ENCODE peak calls at places on chromosomes 3 and 15, in six cellular contexts. U is heart left ventricle, M is H1, E is HCT116, K is body of pancreas, L is breast epithelium. P is an unnamed sample.
A peak's percentile ranks its signal among the peaks of the same experiment; 100 is the strongest.

GRCh38 chr3:124768812-124769211 is 38.6 kb downstream of the UMPS start:
- DNase-seq in L (no peak), E (no peak), K (peak; percentile 21), U (no peak), M (no peak), P (no peak)

GRCh38 chr15:96974761-96975160 is 644.3 kb downstream of the NR2F2 start:
- DNase-seq in E (no peak), L (no peak), K (no peak), M (no peak), U (no peak), P (no peak)

GRCh38 chr3:46946856-46947544 is 29.5 kb downstream of the CCDC12 start:
- DNase-seq in L (no peak), E (no peak), M (no peak), K (peak; percentile 82), U (no peak), P (no peak)

GRCh38 chr3:185558395-185558794 is 6.0 kb upstream of the LIPH start:
- DNase-seq in M (no peak), E (peak; percentile 84), K (peak; percentile 93), U (no peak), L (peak; percentile 72), P (peak; percentile 87)

GRCh38 chr3:10188798-10189556 is 24.3 kb downstream of the IRAK2 start:
- DNase-seq in U (no peak), E (no peak), M (no peak), K (no peak), L (no peak), P (no peak)

GRCh38 chr3:127428344-127429001 is 140.6 kb upstream of the PRR20G start:
- DNase-seq in L (no peak), M (no peak), K (no peak), U (no peak), E (peak; percentile 27), P (no peak)

GRCh38 chr3:154730221-154730620 is 300.2 kb upstream of the GPR149 start:
- DNase-seq in K (no peak), U (no peak), M (no peak), L (no peak), E (no peak), P (no peak)

GRCh38 chr3:51963951-51964451 is 3.3 kb downstream of the PCBP4 start:
- DNase-seq in L (no peak), E (no peak), U (no peak), K (no peak), M (no peak), P (no peak)

GRCh38 chr15:92636950-92637481 is 18.6 kb downstream of the FAM174B start:
- DNase-seq in M (no peak), L (peak; percentile 91), E (peak; percentile 12), K (peak; percentile 97), U (no peak), P (peak; percentile 66)

GRCh38 chr3:105828703-105829102 is 40.1 kb downstream of the CBLB start:
- DNase-seq in U (no peak), L (no peak), E (no peak), K (no peak), M (no peak), P (no peak)

GRCh38 chr15:31308185-31308639 is 18.4 kb upstream of the KLF13 start:
- DNase-seq in M (no peak), U (no peak), K (no peak), L (no peak), E (no peak), P (no peak)

GRCh38 chr3:112391648-112392047 is 58.7 kb downstream of the CD200 start:
- DNase-seq in K (no peak), L (no peak), E (no peak), M (no peak), U (no peak), P (no peak)

GRCh38 chr3:31469385-31469784 is 63.3 kb upstream of the STT3B start:
- DNase-seq in U (no peak), K (no peak), E (no peak), L (no peak), M (no peak), P (no peak)

GRCh38 chr3:50611464-50612233 is at the start of gene CISH:
- DNase-seq in M (peak; percentile 84), L (peak; percentile 95), U (peak; percentile 97), E (no peak), K (peak; percentile 95), P (peak; percentile 99)
- TF ChIP-seq POLR2A in M (no peak), L (peak; percentile 79), U (peak; percentile 21), E (peak; percentile 31), K (peak; percentile 87), P (peak; percentile 90)

GRCh38 chr15:63372018-63372705 is 9.5 kb downstream of the CA12 start:
- DNase-seq in L (no peak), K (no peak), M (no peak), U (no peak), E (peak; percentile 38), P (no peak)
- H3K27ac ChIP-seq in L (peak overlapping the region; percentile 70), K (peak overlapping the region; percentile 6), M (no peak overlapping the region), U (no peak overlapping the region), E (peak overlapping the region; percentile 13), P (peak overlapping the region; percentile 26)

DNA sequence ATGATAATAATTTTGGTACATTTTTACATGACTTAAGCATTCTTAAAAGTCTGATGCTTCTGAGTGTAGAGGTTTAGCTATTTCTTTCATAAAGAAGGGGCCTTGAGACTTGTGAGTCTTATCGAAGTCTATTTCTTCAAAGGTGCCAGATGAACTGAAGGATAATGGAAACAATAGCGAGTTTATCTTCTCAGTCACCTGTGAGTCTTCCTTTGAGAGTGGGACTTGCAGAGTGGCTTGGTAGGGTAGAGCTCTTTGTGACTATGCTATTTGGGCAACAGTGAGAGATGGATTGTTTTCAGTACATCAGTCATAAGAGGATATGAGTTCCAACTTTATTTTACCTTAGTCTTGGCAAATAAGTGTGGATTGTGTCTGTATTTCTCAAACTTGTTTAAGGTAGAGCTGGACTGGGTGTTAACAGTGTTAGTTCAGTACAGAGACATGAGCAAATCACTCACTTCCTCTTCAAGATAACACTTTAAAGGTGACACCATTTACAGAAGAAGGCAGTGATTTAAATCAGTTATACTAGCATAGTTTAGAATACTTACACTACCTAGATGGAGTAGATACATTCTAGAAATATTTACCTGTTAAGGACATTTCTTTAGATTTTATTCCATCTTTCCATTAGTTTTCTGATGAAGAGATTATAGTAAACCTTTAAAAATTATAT is 3.2 kb downstream of the AKAP13 start:
- DNase-seq in M (no peak), L (no peak), E (no peak), U (no peak), K (no peak), P (no peak)
- H3K4me1 ChIP-seq in M (no peaks in the 10 kb centered on the region), L (peaks cover 7% of the 10 kb centered on the region), E (peaks cover 32% of the 10 kb centered on the region), U (peaks cover 57% of the 10 kb centered on the region), K (peaks cover 25% of the 10 kb centered on the region), P (peaks cover 35% of the 10 kb centered on the region)

GRCh38 chr3:13015286-13016082 is 57.7 kb downstream of the IQSEC1 start:
- DNase-seq in K (no peak), M (no peak), E (no peak), L (no peak), U (peak; percentile 65), P (peak; percentile 74)
- TF ChIP-seq POLR2A in K (no peak), M (no peak), E (no peak), L (no peak), U (no peak), P (peak; percentile 50)

DNA sequence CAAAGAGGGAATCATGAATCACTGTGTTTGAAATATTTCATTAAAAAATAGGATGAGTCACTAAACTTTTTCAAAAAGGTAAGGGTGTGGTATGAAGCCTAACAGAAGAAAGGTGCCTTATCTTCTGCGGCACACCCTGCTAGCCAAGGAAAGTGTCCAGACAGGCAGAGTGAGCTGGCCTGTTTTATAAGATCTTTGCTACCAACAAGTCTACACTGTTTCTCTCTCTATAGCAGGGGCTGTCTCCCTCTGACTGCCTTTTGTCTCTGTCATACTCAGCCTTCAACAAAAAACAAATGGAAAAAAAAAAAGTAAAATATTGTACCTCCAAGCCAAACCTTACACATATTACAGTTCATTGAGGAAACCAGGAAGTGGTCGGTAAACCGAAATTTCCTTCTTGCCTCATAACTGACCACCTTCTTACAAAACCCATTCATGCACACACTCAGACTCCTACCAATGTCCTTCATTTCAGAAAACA is 9.1 kb downstream of the ZDHHC3 start:
- DNase-seq in L (no peak), U (no peak), K (no peak), E (peak; percentile 79), M (no peak), P (no peak)
- H3K27ac ChIP-seq in L (peak overlapping the region; percentile 29), U (no peak overlapping the region), K (no peak overlapping the region), E (peak overlapping the region; percentile 81), M (no peak overlapping the region), P (no peak overlapping the region)

DNA sequence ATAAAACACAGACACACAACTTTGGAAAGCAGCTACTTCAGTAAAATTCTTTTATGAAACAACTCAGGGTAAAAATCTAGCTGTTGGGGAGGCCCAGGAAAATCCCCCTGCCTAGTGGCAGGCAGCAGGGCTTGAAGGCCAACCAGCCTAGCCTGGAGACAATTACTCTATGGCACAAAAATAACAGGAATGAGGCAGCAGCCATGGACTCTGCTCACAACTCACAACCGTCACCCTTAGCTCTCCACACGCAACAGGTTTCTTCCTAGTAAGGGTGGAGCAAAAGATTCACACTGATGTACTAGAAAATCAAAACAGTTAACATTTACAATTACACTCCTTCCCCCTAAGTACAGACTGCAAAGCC is 538 bp upstream of the FBXL22 start:
- DNase-seq in M (no peak), K (no peak), L (no peak), U (no peak), E (no peak), P (no peak)
- H3K4me1 ChIP-seq in M (peaks cover 21% of the 10 kb centered on the region), K (peaks cover 37% of the 10 kb centered on the region), L (peaks cover 6% of the 10 kb centered on the region), U (peaks cover 51% of the 10 kb centered on the region), E (peaks cover 26% of the 10 kb centered on the region), P (peaks cover 27% of the 10 kb centered on the region)